ENCODE peak calls at places on chromosome 9, in nine cellular contexts. W, H, E, J, O, I, D, P and M are unnamed samples.

GRCh38 chr9:85522459-85523092 is 219.2 kb downstream of the AGTPBP1 start:
- DNase-seq in P (peak; percentile 61), D (no peak), I (no peak), J (peak; percentile 67), H (peak; percentile 44), O (no peak), E (peak; percentile 42), W (peak; percentile 4), M (no peak)

GRCh38 chr9:109705515-109705914 is 74.5 kb upstream of the PALM2AKAP2 start:
- DNase-seq in I (no peak), J (peak; percentile 40), W (no peak), D (no peak), O (no peak), E (peak; percentile 72), H (peak; percentile 46), P (peak; percentile 69), M (peak; percentile 23)

GRCh38 chr9:85647571-85647970 is 94.2 kb downstream of the AGTPBP1 start:
- DNase-seq in W (no peak), D (no peak), J (no peak), H (no peak), O (no peak), I (no peak), E (no peak), P (no peak), M (no peak)

GRCh38 chr9:127557466-127557869 is 54.6 kb upstream of the STXBP1 start:
- DNase-seq in H (no peak), O (no peak), P (peak; percentile 65), D (no peak), I (no peak), E (peak; percentile 35), W (no peak), J (peak; percentile 59), M (peak; percentile 67)

GRCh38 chr9:69980591-69980990 is 63.1 kb upstream of the MAMDC2 start:
- DNase-seq in H (no peak), W (no peak), O (no peak), D (peak; percentile 25), I (no peak), E (no peak), P (peak; percentile 15), J (no peak), M (no peak)

GRCh38 chr9:128548876-128549275 is 3.5 kb upstream of the SPTAN1 start:
- DNase-seq in H (no peak), P (no peak), W (no peak), E (no peak), I (no peak), D (no peak), J (no peak), O (no peak), M (no peak)

GRCh38 chr9:88378317-88378716 is 9.9 kb upstream of the SPIN1 start:
- DNase-seq in D (no peak), W (no peak), P (peak; percentile 20), J (peak; percentile 11), I (no peak), E (peak; percentile 10), O (no peak), H (peak; percentile 11), M (no peak)

GRCh38 chr9:110291921-110292575 is 35.7 kb upstream of the TXN start:
- DNase-seq in I (no peak), E (no peak), O (no peak), H (no peak), D (no peak), P (no peak), W (no peak), J (no peak), M (no peak)

GRCh38 chr9:19199012-19199411 is 31.5 kb upstream of the DENND4C start:
- DNase-seq in E (no peak), H (no peak), I (no peak), O (no peak), W (no peak), P (no peak), J (no peak), D (no peak), M (no peak)

GRCh38 chr9:137724114-137724445 is 105.3 kb downstream of the EHMT1 start:
- DNase-seq in I (peak; percentile 28), W (no peak), H (no peak), D (no peak), O (no peak), P (peak; percentile 30), J (peak; percentile 24), E (peak; percentile 46), M (no peak)

GRCh38 chr9:100587375-100587774 is 9.5 kb downstream of the CAVIN4 start:
- DNase-seq in O (no peak), H (peak; percentile 60), E (no peak), D (no peak), P (no peak), I (no peak), J (peak; percentile 74), W (no peak), M (peak; percentile 87)

GRCh38 chr9:21402387-21403247 is 6.3 kb upstream of the IFNA8 start:
- DNase-seq in H (peak; percentile 48), D (no peak), W (no peak), J (no peak), O (no peak), I (no peak), P (peak; percentile 58), E (no peak), M (no peak)

GRCh38 chr9:28782630-28783029 is 1209.3 kb upstream of the C9orf72 start:
- DNase-seq in J (peak; percentile 90), P (no peak), I (no peak), H (peak; percentile 24), W (no peak), E (peak; percentile 27), O (no peak), D (no peak), M (no peak)

GRCh38 chr9:1979815-1980367 is 35.3 kb upstream of the SMARCA2 start:
- DNase-seq in D (peak; percentile 91), I (no peak), W (no peak), E (peak; percentile 84), H (no peak), O (peak; percentile 57), P (peak; percentile 92), J (peak; percentile 60), M (no peak)

GRCh38 chr9:127118597-127119318 is 3.7 kb downstream of the ANGPTL2 start:
- DNase-seq in P (no peak), E (no peak), W (no peak), O (no peak), D (no peak), I (no peak), J (no peak), H (no peak), M (no peak)

GRCh38 chr9:93422987-93423386 is 28.5 kb upstream of the FAM120A start:
- DNase-seq in E (no peak), I (no peak), H (no peak), J (no peak), O (no peak), W (no peak), D (no peak), P (no peak), M (no peak)

GRCh38 chr9:88574993-88575392 is 40.0 kb downstream of the NXNL2 start:
- DNase-seq in P (peak; percentile 73), E (peak; percentile 51), H (peak; percentile 16), I (no peak), W (no peak), D (no peak), O (no peak), J (peak; percentile 42), M (no peak)

GRCh38 chr9:116899337-116900006 is 212.4 kb downstream of the TRIM32 start:
- DNase-seq in I (no peak), E (no peak), W (no peak), H (peak; percentile 8), D (peak; percentile 60), P (no peak), O (no peak), J (no peak), M (no peak)

GRCh38 chr9:28215921-28216320 is 642.6 kb upstream of the C9orf72 start:
- DNase-seq in H (no peak), O (no peak), W (no peak), P (no peak), E (no peak), J (no peak), D (no peak), I (no peak), M (peak; percentile 21)

GRCh38 chr9:138069731-138070456 is 192.3 kb downstream of the CACNA1B start:
- DNase-seq in O (no peak), W (no peak), E (no peak), D (no peak), H (no peak), J (no peak), I (no peak), P (no peak), M (no peak)

GRCh38 chr9:79880626-79881025 is 308.9 kb downstream of the TLE4 start:
- DNase-seq in P (no peak), O (no peak), I (no peak), J (no peak), E (no peak), D (no peak), H (no peak), W (no peak), M (no peak)

GRCh38 chr9:13665418-13666066 is 386.1 kb upstream of the MPDZ start:
- DNase-seq in H (peak; percentile 3), W (no peak), E (peak; percentile 48), P (peak; percentile 12), D (no peak), I (no peak), J (peak; percentile 37), O (no peak), M (peak; percentile 54)

GRCh38 chr9:129328357-129329103 is 150.5 kb upstream of the IER5L start:
- DNase-seq in P (peak; percentile 30), W (no peak), E (peak; percentile 34), O (no peak), D (no peak), I (no peak), H (no peak), J (peak; percentile 59), M (no peak)

GRCh38 chr9:134375011-134375390 is 48.7 kb downstream of the RXRA start:
- DNase-seq in O (no peak), J (peak; percentile 28), D (no peak), I (no peak), E (peak; percentile 34), H (no peak), P (peak; percentile 49), W (no peak), M (no peak)